ENCODE peak calls at places on chromosomes 6 and 20, in four cellular contexts. One of them, this sample, is unnamed.
A peak's percentile ranks its signal among the peaks of the same experiment; 100 is the strongest.

GRCh38 chr6:145960918-145961604 is 3.1 kb downstream of the SHPRH start:
- DNase-seq in GM23338: no peak
- DNase-seq in transverse colon: no peak
- DNase-seq in IMR-90: peak; percentile 40
- DNase-seq in this sample: no peak

GRCh38 chr6:55142610-55143009 is 31.7 kb upstream of the HCRTR2 start:
- DNase-seq in GM23338: no peak
- DNase-seq in transverse colon: no peak
- DNase-seq in IMR-90: no peak
- DNase-seq in this sample: no peak

GRCh38 chr20:32637738-32638137 is 36.0 kb downstream of the C20orf203 start:
- DNase-seq in GM23338: no peak
- DNase-seq in transverse colon: no peak
- DNase-seq in IMR-90: no peak
- DNase-seq in this sample: no peak

GRCh38 chr6:169316651-169317050 is 63.0 kb upstream of the THBS2 start:
- DNase-seq in GM23338: no peak
- DNase-seq in transverse colon: no peak
- DNase-seq in IMR-90: no peak
- DNase-seq in this sample: no peak

GRCh38 chr6:87078983-87079616 is 15.8 kb downstream of the CGA start:
- DNase-seq in GM23338: peak; percentile 95
- DNase-seq in transverse colon: peak; percentile 64
- DNase-seq in IMR-90: peak; percentile 63
- DNase-seq in this sample: no peak

GRCh38 chr6:158815379-158815724 is 3.8 kb downstream of the EZR start:
- DNase-seq in GM23338: no peak
- DNase-seq in transverse colon: no peak
- DNase-seq in IMR-90: no peak
- DNase-seq in this sample: no peak

GRCh38 chr6:4582506-4582905 is 193.7 kb upstream of the CDYL start:
- DNase-seq in GM23338: no peak
- DNase-seq in transverse colon: no peak
- DNase-seq in IMR-90: peak; percentile 64
- DNase-seq in this sample: no peak

GRCh38 chr20:45103072-45103471 is 2.1 kb upstream of the KCNS1 start:
- DNase-seq in GM23338: no peak
- DNase-seq in transverse colon: no peak
- DNase-seq in IMR-90: no peak
- DNase-seq in this sample: no peak

GRCh38 chr6:161476711-161477110 is 202.8 kb upstream of the AGPAT4 start:
- DNase-seq in GM23338: no peak
- DNase-seq in transverse colon: no peak
- DNase-seq in IMR-90: no peak
- DNase-seq in this sample: no peak

GRCh38 chr6:110481081-110481480 is 4.7 kb upstream of the SLC22A16 start:
- DNase-seq in GM23338: no peak
- DNase-seq in transverse colon: no peak
- DNase-seq in IMR-90: no peak
- DNase-seq in this sample: no peak

GRCh38 chr20:31560900-31561598 is 44.0 kb upstream of the ID1 start:
- DNase-seq in GM23338: no peak
- DNase-seq in transverse colon: peak; percentile 41
- DNase-seq in IMR-90: peak; percentile 98
- DNase-seq in this sample: no peak

GRCh38 chr6:6469074-6469473 is 119.4 kb upstream of the LY86 start:
- DNase-seq in GM23338: no peak
- DNase-seq in transverse colon: no peak
- DNase-seq in IMR-90: no peak
- DNase-seq in this sample: no peak

GRCh38 chr20:59804347-59804746 is 129.1 kb downstream of the SYCP2 start:
- DNase-seq in GM23338: no peak
- DNase-seq in transverse colon: no peak
- DNase-seq in IMR-90: no peak
- DNase-seq in this sample: no peak

GRCh38 chr20:20820104-20820503 is 107.7 kb upstream of the RALGAPA2 start:
- DNase-seq in GM23338: peak; percentile 84
- DNase-seq in transverse colon: no peak
- DNase-seq in IMR-90: no peak
- DNase-seq in this sample: no peak
- TF ChIP-seq CTCF in GM23338: peak; percentile 61
- TF ChIP-seq CTCF in transverse colon: no peak
- TF ChIP-seq CTCF in IMR-90: peak; percentile 23
- TF ChIP-seq CTCF in this sample: peak; percentile 42

DNA sequence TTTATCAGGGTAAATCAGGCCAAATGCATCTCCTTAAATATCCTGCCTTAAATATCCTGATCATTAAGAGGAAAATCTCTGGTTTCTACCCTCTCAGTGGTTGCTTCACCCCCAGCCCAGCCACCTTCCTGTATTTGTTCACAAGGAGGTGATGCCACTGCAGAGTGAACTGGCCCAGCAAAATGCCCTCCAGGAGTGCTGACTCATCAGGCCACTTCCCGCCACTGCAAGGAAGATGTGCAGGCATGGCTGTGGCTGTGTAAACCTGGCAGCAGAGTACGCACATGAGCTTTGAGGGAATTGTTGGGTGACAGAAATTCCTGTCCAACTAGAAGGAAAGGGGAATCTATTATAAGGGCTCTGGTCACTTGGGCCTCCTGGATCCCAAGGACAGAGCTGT is 13.8 kb downstream of the NQO2 start:
- DNase-seq in GM23338: no peak
- DNase-seq in transverse colon: no peak
- DNase-seq in IMR-90: peak; percentile 47
- DNase-seq in this sample: no peak
- H3K36me3 ChIP-seq in GM23338: peaks cover 54% of the 10 kb centered on the region
- H3K36me3 ChIP-seq in transverse colon: peaks cover 22% of the 10 kb centered on the region
- H3K36me3 ChIP-seq in IMR-90: peaks cover 37% of the 10 kb centered on the region
- H3K36me3 ChIP-seq in this sample: no peaks in the 10 kb centered on the region

GRCh38 chr6:8483650-8484049 is 48.3 kb upstream of the SLC35B3 start:
- DNase-seq in GM23338: no peak
- DNase-seq in transverse colon: no peak
- DNase-seq in IMR-90: no peak
- DNase-seq in this sample: no peak
- H3K4me3 ChIP-seq in GM23338: no peak overlapping the region
- H3K4me3 ChIP-seq in transverse colon: no peak overlapping the region
- H3K4me3 ChIP-seq in IMR-90: no peak overlapping the region
- H3K4me3 ChIP-seq in this sample: no peak overlapping the region

GRCh38 chr6:166204852-166205650 is 37.4 kb upstream of the TBXT start:
- DNase-seq in GM23338: peak; percentile 51
- DNase-seq in transverse colon: no peak
- DNase-seq in IMR-90: no peak
- DNase-seq in this sample: no peak
- TF ChIP-seq CTCF in GM23338: peak; percentile 23
- TF ChIP-seq CTCF in transverse colon: no peak
- TF ChIP-seq CTCF in IMR-90: no peak
- TF ChIP-seq CTCF in this sample: peak; percentile 28

GRCh38 chr6:12296604-12297003 is 6.4 kb downstream of the EDN1 start:
- DNase-seq in GM23338: no peak
- DNase-seq in transverse colon: no peak
- DNase-seq in IMR-90: no peak
- DNase-seq in this sample: no peak

GRCh38 chr6:12294851-12295536 is 4.8 kb downstream of the EDN1 start:
- DNase-seq in GM23338: no peak
- DNase-seq in transverse colon: no peak
- DNase-seq in IMR-90: no peak
- DNase-seq in this sample: no peak

GRCh38 chr6:12295558-12296254 is 5.5 kb downstream of the EDN1 start:
- DNase-seq in GM23338: peak; percentile 12
- DNase-seq in transverse colon: no peak
- DNase-seq in IMR-90: no peak
- DNase-seq in this sample: no peak

GRCh38 chr6:12297363-12298016 is 7.3 kb downstream of the EDN1 start:
- DNase-seq in GM23338: no peak
- DNase-seq in transverse colon: no peak
- DNase-seq in IMR-90: no peak
- DNase-seq in this sample: no peak

GRCh38 chr6:12296255-12296573 is 6.1 kb downstream of the EDN1 start:
- DNase-seq in GM23338: no peak
- DNase-seq in transverse colon: peak; percentile 69
- DNase-seq in IMR-90: peak; percentile 83
- DNase-seq in this sample: no peak
- H3K36me3 ChIP-seq in GM23338: no peaks in the 10 kb centered on the region
- H3K36me3 ChIP-seq in transverse colon: no peaks in the 10 kb centered on the region
- H3K36me3 ChIP-seq in IMR-90: peaks cover 1% of the 10 kb centered on the region
- H3K36me3 ChIP-seq in this sample: peaks cover 3% of the 10 kb centered on the region

GRCh38 chr20:44003609-44004008 is 89.0 kb downstream of the TOX2 start:
- DNase-seq in GM23338: no peak
- DNase-seq in transverse colon: no peak
- DNase-seq in IMR-90: no peak
- DNase-seq in this sample: no peak

GRCh38 chr20:44004306-44004915 is 89.8 kb downstream of the TOX2 start:
- DNase-seq in GM23338: no peak
- DNase-seq in transverse colon: no peak
- DNase-seq in IMR-90: no peak
- DNase-seq in this sample: no peak

GRCh38 chr20:43999848-44000247 is 85.2 kb downstream of the TOX2 start:
- DNase-seq in GM23338: no peak
- DNase-seq in transverse colon: no peak
- DNase-seq in IMR-90: no peak
- DNase-seq in this sample: no peak

GRCh38 chr20:44002861-44003260 is 88.2 kb downstream of the TOX2 start:
- DNase-seq in GM23338: no peak
- DNase-seq in transverse colon: no peak
- DNase-seq in IMR-90: no peak
- DNase-seq in this sample: no peak

GRCh38 chr20:44001667-44002596 is 87.3 kb downstream of the TOX2 start:
- DNase-seq in GM23338: no peak
- DNase-seq in transverse colon: peak; percentile 30
- DNase-seq in IMR-90: no peak
- DNase-seq in this sample: peak; percentile 49
- H3K4me3 ChIP-seq in GM23338: no peak overlapping the region
- H3K4me3 ChIP-seq in transverse colon: no peak overlapping the region
- H3K4me3 ChIP-seq in IMR-90: no peak overlapping the region
- H3K4me3 ChIP-seq in this sample: no peak overlapping the region

GRCh38 chr6:105790635-105791034 is 295.5 kb upstream of the PRDM1 start:
- DNase-seq in GM23338: peak; percentile 10
- DNase-seq in transverse colon: no peak
- DNase-seq in IMR-90: no peak
- DNase-seq in this sample: no peak
- TF ChIP-seq CTCF in GM23338: no peak
- TF ChIP-seq CTCF in transverse colon: no peak
- TF ChIP-seq CTCF in IMR-90: peak; percentile 7
- TF ChIP-seq CTCF in this sample: no peak